ENCODE peak calls at places on chromosomes 2 and 18, in eight cellular contexts. One of them, this sample, is unnamed.

GRCh38 chr2:62297642-62298010 is 101.7 kb downstream of the B3GNT2 start:
- DNase-seq in LNCaP clone FGC: no peak
- DNase-seq in H4: no peak
- DNase-seq in kidney glomerular epithelial cell: no peak
- DNase-seq in activated T-cell treated with anti-CD3 and anti-CD28 coated beads for 1 hour: no peak
- DNase-seq in AML-193: no peak
- DNase-seq in naive thymus-derived CD4-positive, alpha-beta T cell: no peak
- DNase-seq in HEK293T: no peak
- DNase-seq in this sample: no peak

GRCh38 chr2:727071-727470 is 49.9 kb upstream of the TMEM18 start:
- DNase-seq in LNCaP clone FGC: no peak
- DNase-seq in H4: no peak
- DNase-seq in kidney glomerular epithelial cell: no peak
- DNase-seq in activated T-cell treated with anti-CD3 and anti-CD28 coated beads for 1 hour: no peak
- DNase-seq in AML-193: no peak
- DNase-seq in naive thymus-derived CD4-positive, alpha-beta T cell: no peak
- DNase-seq in HEK293T: no peak
- DNase-seq in this sample: no peak

GRCh38 chr18:48827321-48828200 is 123.2 kb downstream of the SMAD7 start:
- DNase-seq in LNCaP clone FGC: peak
- DNase-seq in H4: no peak
- DNase-seq in kidney glomerular epithelial cell: peak
- DNase-seq in activated T-cell treated with anti-CD3 and anti-CD28 coated beads for 1 hour: no peak
- DNase-seq in AML-193: no peak
- DNase-seq in naive thymus-derived CD4-positive, alpha-beta T cell: no peak
- DNase-seq in HEK293T: peak
- DNase-seq in this sample: no peak

GRCh38 chr2:219645631-219646527 is 18.4 kb downstream of the SLC4A3 start:
- DNase-seq in LNCaP clone FGC: no peak
- DNase-seq in H4: peak
- DNase-seq in kidney glomerular epithelial cell: peak
- DNase-seq in activated T-cell treated with anti-CD3 and anti-CD28 coated beads for 1 hour: no peak
- DNase-seq in AML-193: no peak
- DNase-seq in naive thymus-derived CD4-positive, alpha-beta T cell: no peak
- DNase-seq in HEK293T: no peak
- DNase-seq in this sample: no peak

GRCh38 chr2:12884713-12885282 is 168.1 kb downstream of the TRIB2 start:
- DNase-seq in LNCaP clone FGC: no peak
- DNase-seq in H4: peak
- DNase-seq in kidney glomerular epithelial cell: no peak
- DNase-seq in activated T-cell treated with anti-CD3 and anti-CD28 coated beads for 1 hour: no peak
- DNase-seq in AML-193: no peak
- DNase-seq in naive thymus-derived CD4-positive, alpha-beta T cell: no peak
- DNase-seq in HEK293T: no peak
- DNase-seq in this sample: no peak

GRCh38 chr2:5743992-5744391 is 51.8 kb downstream of the SOX11 start:
- DNase-seq in LNCaP clone FGC: no peak
- DNase-seq in H4: no peak
- DNase-seq in kidney glomerular epithelial cell: no peak
- DNase-seq in activated T-cell treated with anti-CD3 and anti-CD28 coated beads for 1 hour: no peak
- DNase-seq in AML-193: no peak
- DNase-seq in naive thymus-derived CD4-positive, alpha-beta T cell: no peak
- DNase-seq in HEK293T: no peak
- DNase-seq in this sample: no peak

GRCh38 chr18:13260114-13260926 is 41.8 kb downstream of the LDLRAD4 start:
- DNase-seq in LNCaP clone FGC: no peak
- DNase-seq in H4: no peak
- DNase-seq in kidney glomerular epithelial cell: peak
- DNase-seq in activated T-cell treated with anti-CD3 and anti-CD28 coated beads for 1 hour: no peak
- DNase-seq in AML-193: no peak
- DNase-seq in naive thymus-derived CD4-positive, alpha-beta T cell: no peak
- DNase-seq in HEK293T: no peak
- DNase-seq in this sample: no peak

GRCh38 chr18:8847066-8847755 is 141.9 kb downstream of the MTCL1 start:
- DNase-seq in LNCaP clone FGC: no peak
- DNase-seq in H4: no peak
- DNase-seq in kidney glomerular epithelial cell: no peak
- DNase-seq in activated T-cell treated with anti-CD3 and anti-CD28 coated beads for 1 hour: no peak
- DNase-seq in AML-193: no peak
- DNase-seq in naive thymus-derived CD4-positive, alpha-beta T cell: no peak
- DNase-seq in HEK293T: no peak
- DNase-seq in this sample: no peak

GRCh38 chr2:37582911-37583310 is 88.5 kb downstream of the CDC42EP3 start:
- DNase-seq in LNCaP clone FGC: no peak
- DNase-seq in H4: no peak
- DNase-seq in kidney glomerular epithelial cell: no peak
- DNase-seq in activated T-cell treated with anti-CD3 and anti-CD28 coated beads for 1 hour: no peak
- DNase-seq in AML-193: no peak
- DNase-seq in naive thymus-derived CD4-positive, alpha-beta T cell: peak
- DNase-seq in HEK293T: no peak
- DNase-seq in this sample: no peak

GRCh38 chr2:102420290-102420689 is 2.7 kb upstream of the IL18RAP start:
- DNase-seq in LNCaP clone FGC: no peak
- DNase-seq in H4: no peak
- DNase-seq in kidney glomerular epithelial cell: no peak
- DNase-seq in activated T-cell treated with anti-CD3 and anti-CD28 coated beads for 1 hour: no peak
- DNase-seq in AML-193: no peak
- DNase-seq in naive thymus-derived CD4-positive, alpha-beta T cell: no peak
- DNase-seq in HEK293T: no peak
- DNase-seq in this sample: no peak

GRCh38 chr18:43751203-43751602 is 473.9 kb upstream of the SYT4 start:
- DNase-seq in LNCaP clone FGC: no peak
- DNase-seq in H4: no peak
- DNase-seq in kidney glomerular epithelial cell: no peak
- DNase-seq in activated T-cell treated with anti-CD3 and anti-CD28 coated beads for 1 hour: no peak
- DNase-seq in AML-193: no peak
- DNase-seq in naive thymus-derived CD4-positive, alpha-beta T cell: no peak
- DNase-seq in HEK293T: no peak
- DNase-seq in this sample: no peak

GRCh38 chr2:239991689-239992314 is 33.3 kb downstream of the NDUFA10 start:
- DNase-seq in LNCaP clone FGC: peak
- DNase-seq in H4: peak
- DNase-seq in kidney glomerular epithelial cell: peak
- DNase-seq in activated T-cell treated with anti-CD3 and anti-CD28 coated beads for 1 hour: no peak
- DNase-seq in AML-193: peak
- DNase-seq in naive thymus-derived CD4-positive, alpha-beta T cell: peak
- DNase-seq in HEK293T: peak
- DNase-seq in this sample: no peak

GRCh38 chr2:110106642-110107041 is 9.0 kb downstream of the MALL start:
- DNase-seq in LNCaP clone FGC: peak
- DNase-seq in H4: peak
- DNase-seq in kidney glomerular epithelial cell: peak
- DNase-seq in activated T-cell treated with anti-CD3 and anti-CD28 coated beads for 1 hour: no peak
- DNase-seq in AML-193: no peak
- DNase-seq in naive thymus-derived CD4-positive, alpha-beta T cell: no peak
- DNase-seq in HEK293T: no peak
- DNase-seq in this sample: no peak

GRCh38 chr2:30708491-30709290 is 98.6 kb downstream of the CAPN13 start:
- DNase-seq in LNCaP clone FGC: no peak
- DNase-seq in H4: no peak
- DNase-seq in kidney glomerular epithelial cell: no peak
- DNase-seq in activated T-cell treated with anti-CD3 and anti-CD28 coated beads for 1 hour: no peak
- DNase-seq in AML-193: no peak
- DNase-seq in naive thymus-derived CD4-positive, alpha-beta T cell: no peak
- DNase-seq in HEK293T: no peak
- DNase-seq in this sample: peak

GRCh38 chr2:62928015-62928414 is 122.6 kb upstream of the OTX1 start:
- DNase-seq in LNCaP clone FGC: no peak
- DNase-seq in H4: no peak
- DNase-seq in kidney glomerular epithelial cell: no peak
- DNase-seq in activated T-cell treated with anti-CD3 and anti-CD28 coated beads for 1 hour: no peak
- DNase-seq in AML-193: no peak
- DNase-seq in naive thymus-derived CD4-positive, alpha-beta T cell: no peak
- DNase-seq in HEK293T: no peak
- DNase-seq in this sample: no peak

GRCh38 chr2:18626256-18626668 is 36.9 kb upstream of the NT5C1B start:
- DNase-seq in LNCaP clone FGC: no peak
- DNase-seq in H4: no peak
- DNase-seq in kidney glomerular epithelial cell: no peak
- DNase-seq in activated T-cell treated with anti-CD3 and anti-CD28 coated beads for 1 hour: no peak
- DNase-seq in AML-193: no peak
- DNase-seq in naive thymus-derived CD4-positive, alpha-beta T cell: no peak
- DNase-seq in HEK293T: no peak
- DNase-seq in this sample: no peak

GRCh38 chr2:186771395-186771794 is 77.5 kb downstream of the FAM171B start:
- DNase-seq in LNCaP clone FGC: no peak
- DNase-seq in H4: no peak
- DNase-seq in kidney glomerular epithelial cell: no peak
- DNase-seq in activated T-cell treated with anti-CD3 and anti-CD28 coated beads for 1 hour: no peak
- DNase-seq in AML-193: no peak
- DNase-seq in naive thymus-derived CD4-positive, alpha-beta T cell: no peak
- DNase-seq in HEK293T: no peak
- DNase-seq in this sample: no peak

GRCh38 chr2:112834379-112835014 is 2.1 kb downstream of the IL1B start:
- DNase-seq in LNCaP clone FGC: no peak
- DNase-seq in H4: no peak
- DNase-seq in kidney glomerular epithelial cell: peak
- DNase-seq in activated T-cell treated with anti-CD3 and anti-CD28 coated beads for 1 hour: no peak
- DNase-seq in AML-193: no peak
- DNase-seq in naive thymus-derived CD4-positive, alpha-beta T cell: no peak
- DNase-seq in HEK293T: no peak
- DNase-seq in this sample: no peak

This sample was measured in activated T-helper 2 cell treated with anti-CD3 and anti-CD28 coated beads, Interferon-gamma antibody, Interleukin-2, Interleukin-4, amounts not matched to agents 10 μg/mL and 5 μg/mL and 100 μg/mL, durations not matched to agents 14 hours and 24 hours and 36 hours.